ENCODE peak calls at places on chromosomes 13 and 19, in ten cellular contexts. One of them, this sample, is unnamed.

GRCh38 chr13:64332048-64332447 is 2898.1 kb downstream of the PCDH9 start:
- DNase-seq in ascending aorta: no peak
- DNase-seq in choroid plexus epithelial cell: no peak
- DNase-seq in cardiac muscle cell: no peak
- DNase-seq in heart right ventricle: no peak
- DNase-seq in spleen: no peak
- DNase-seq in cardiac fibroblast: no peak
- DNase-seq in stomach: no peak
- DNase-seq in upper lobe of left lung: no peak
- DNase-seq in foreskin fibroblast: no peak
- DNase-seq in this sample: no peak

GRCh38 chr19:3547301-3547731 is 8.3 kb downstream of the TEKTIP1 start:
- DNase-seq in ascending aorta: no peak
- DNase-seq in choroid plexus epithelial cell: no peak
- DNase-seq in cardiac muscle cell: no peak
- DNase-seq in heart right ventricle: no peak
- DNase-seq in spleen: no peak
- DNase-seq in cardiac fibroblast: no peak
- DNase-seq in stomach: no peak
- DNase-seq in upper lobe of left lung: no peak
- DNase-seq in foreskin fibroblast: no peak
- DNase-seq in this sample: no peak

GRCh38 chr13:80603351-80603750 is 262.4 kb upstream of the SPRY2 start:
- DNase-seq in ascending aorta: no peak
- DNase-seq in choroid plexus epithelial cell: no peak
- DNase-seq in cardiac muscle cell: no peak
- DNase-seq in heart right ventricle: no peak
- DNase-seq in spleen: no peak
- DNase-seq in cardiac fibroblast: peak
- DNase-seq in stomach: no peak
- DNase-seq in upper lobe of left lung: no peak
- DNase-seq in foreskin fibroblast: no peak
- DNase-seq in this sample: no peak

GRCh38 chr13:85543144-85543543 is 256.1 kb downstream of the SLITRK6 start:
- DNase-seq in ascending aorta: no peak
- DNase-seq in choroid plexus epithelial cell: peak
- DNase-seq in cardiac muscle cell: no peak
- DNase-seq in heart right ventricle: no peak
- DNase-seq in spleen: no peak
- DNase-seq in cardiac fibroblast: no peak
- DNase-seq in stomach: no peak
- DNase-seq in upper lobe of left lung: no peak
- DNase-seq in foreskin fibroblast: no peak
- DNase-seq in this sample: no peak

GRCh38 chr13:65697843-65698242 is 1532.3 kb downstream of the PCDH9 start:
- DNase-seq in ascending aorta: no peak
- DNase-seq in choroid plexus epithelial cell: no peak
- DNase-seq in cardiac muscle cell: no peak
- DNase-seq in heart right ventricle: no peak
- DNase-seq in spleen: no peak
- DNase-seq in cardiac fibroblast: no peak
- DNase-seq in stomach: no peak
- DNase-seq in upper lobe of left lung: no peak
- DNase-seq in foreskin fibroblast: no peak
- DNase-seq in this sample: no peak

GRCh38 chr19:892243-892996 is 567 bp downstream of the MED16 start:
- DNase-seq in ascending aorta: no peak
- DNase-seq in choroid plexus epithelial cell: peak
- DNase-seq in cardiac muscle cell: no peak
- DNase-seq in heart right ventricle: no peak
- DNase-seq in spleen: no peak
- DNase-seq in cardiac fibroblast: no peak
- DNase-seq in stomach: no peak
- DNase-seq in upper lobe of left lung: no peak
- DNase-seq in foreskin fibroblast: no peak
- DNase-seq in this sample: no peak

GRCh38 chr13:46992383-46992952 is 95.6 kb upstream of the HTR2A start:
- DNase-seq in ascending aorta: no peak
- DNase-seq in choroid plexus epithelial cell: peak
- DNase-seq in cardiac muscle cell: peak
- DNase-seq in heart right ventricle: no peak
- DNase-seq in spleen: no peak
- DNase-seq in cardiac fibroblast: peak
- DNase-seq in stomach: no peak
- DNase-seq in upper lobe of left lung: no peak
- DNase-seq in foreskin fibroblast: no peak
- DNase-seq in this sample: peak

GRCh38 chr19:920051-920857 is 3.1 kb downstream of the KISS1R start:
- DNase-seq in ascending aorta: no peak
- DNase-seq in choroid plexus epithelial cell: no peak
- DNase-seq in cardiac muscle cell: peak
- DNase-seq in heart right ventricle: no peak
- DNase-seq in spleen: peak
- DNase-seq in cardiac fibroblast: no peak
- DNase-seq in stomach: no peak
- DNase-seq in upper lobe of left lung: no peak
- DNase-seq in foreskin fibroblast: no peak
- DNase-seq in this sample: no peak

GRCh38 chr13:53822136-53822535 is 793.5 kb downstream of the OLFM4 start:
- DNase-seq in ascending aorta: no peak
- DNase-seq in choroid plexus epithelial cell: no peak
- DNase-seq in cardiac muscle cell: no peak
- DNase-seq in heart right ventricle: no peak
- DNase-seq in spleen: no peak
- DNase-seq in cardiac fibroblast: no peak
- DNase-seq in stomach: no peak
- DNase-seq in upper lobe of left lung: no peak
- DNase-seq in foreskin fibroblast: no peak
- DNase-seq in this sample: no peak

GRCh38 chr19:35251456-35251855 is 2.7 kb downstream of the LSR start:
- DNase-seq in ascending aorta: no peak
- DNase-seq in choroid plexus epithelial cell: no peak
- DNase-seq in cardiac muscle cell: no peak
- DNase-seq in heart right ventricle: no peak
- DNase-seq in spleen: peak
- DNase-seq in cardiac fibroblast: no peak
- DNase-seq in stomach: no peak
- DNase-seq in upper lobe of left lung: no peak
- DNase-seq in foreskin fibroblast: no peak
- DNase-seq in this sample: no peak

GRCh38 chr19:29675120-29675649 is 9.9 kb downstream of the PLEKHF1 start:
- DNase-seq in ascending aorta: no peak
- DNase-seq in choroid plexus epithelial cell: no peak
- DNase-seq in cardiac muscle cell: no peak
- DNase-seq in heart right ventricle: no peak
- DNase-seq in spleen: peak
- DNase-seq in cardiac fibroblast: no peak
- DNase-seq in stomach: no peak
- DNase-seq in upper lobe of left lung: no peak
- DNase-seq in foreskin fibroblast: no peak
- DNase-seq in this sample: no peak

GRCh38 chr13:33303885-33304284 is 18.3 kb upstream of the STARD13 start:
- DNase-seq in ascending aorta: no peak
- DNase-seq in choroid plexus epithelial cell: peak
- DNase-seq in cardiac muscle cell: no peak
- DNase-seq in heart right ventricle: no peak
- DNase-seq in spleen: no peak
- DNase-seq in cardiac fibroblast: peak
- DNase-seq in stomach: no peak
- DNase-seq in upper lobe of left lung: no peak
- DNase-seq in foreskin fibroblast: no peak
- DNase-seq in this sample: no peak

GRCh38 chr13:26985285-26985878 is 186.2 kb downstream of the USP12 start:
- DNase-seq in ascending aorta: no peak
- DNase-seq in choroid plexus epithelial cell: peak
- DNase-seq in cardiac muscle cell: peak
- DNase-seq in heart right ventricle: peak
- DNase-seq in spleen: no peak
- DNase-seq in cardiac fibroblast: peak
- DNase-seq in stomach: peak
- DNase-seq in upper lobe of left lung: peak
- DNase-seq in foreskin fibroblast: peak
- DNase-seq in this sample: peak

GRCh38 chr19:48102870-48103751 is 7.5 kb downstream of the PLA2G4C start:
- DNase-seq in ascending aorta: no peak
- DNase-seq in choroid plexus epithelial cell: peak
- DNase-seq in cardiac muscle cell: peak
- DNase-seq in heart right ventricle: no peak
- DNase-seq in spleen: no peak
- DNase-seq in cardiac fibroblast: peak
- DNase-seq in stomach: no peak
- DNase-seq in upper lobe of left lung: peak
- DNase-seq in foreskin fibroblast: peak
- DNase-seq in this sample: peak

GRCh38 chr13:44373601-44374347 is at the start of gene SERP2:
- DNase-seq in ascending aorta: no peak
- DNase-seq in choroid plexus epithelial cell: no peak
- DNase-seq in cardiac muscle cell: peak
- DNase-seq in heart right ventricle: peak
- DNase-seq in spleen: no peak
- DNase-seq in cardiac fibroblast: peak
- DNase-seq in stomach: no peak
- DNase-seq in upper lobe of left lung: no peak
- DNase-seq in foreskin fibroblast: no peak
- DNase-seq in this sample: no peak

GRCh38 chr13:100088648-100089601 is at the start of gene PCCA:
- DNase-seq in ascending aorta: peak
- DNase-seq in choroid plexus epithelial cell: peak
- DNase-seq in cardiac muscle cell: peak
- DNase-seq in heart right ventricle: peak
- DNase-seq in spleen: peak
- DNase-seq in cardiac fibroblast: peak
- DNase-seq in stomach: peak
- DNase-seq in upper lobe of left lung: peak
- DNase-seq in foreskin fibroblast: peak
- DNase-seq in this sample: peak
- TF ChIP-seq CTCF in ascending aorta: no peak
- TF ChIP-seq CTCF in choroid plexus epithelial cell: no peak
- TF ChIP-seq CTCF in cardiac muscle cell: no peak
- TF ChIP-seq CTCF in heart right ventricle: no peak
- TF ChIP-seq CTCF in spleen: no peak
- TF ChIP-seq CTCF in cardiac fibroblast: no peak
- TF ChIP-seq CTCF in stomach: no peak
- TF ChIP-seq CTCF in upper lobe of left lung: no peak
- TF ChIP-seq CTCF in foreskin fibroblast: no peak
- TF ChIP-seq CTCF in this sample: no peak

DNA sequence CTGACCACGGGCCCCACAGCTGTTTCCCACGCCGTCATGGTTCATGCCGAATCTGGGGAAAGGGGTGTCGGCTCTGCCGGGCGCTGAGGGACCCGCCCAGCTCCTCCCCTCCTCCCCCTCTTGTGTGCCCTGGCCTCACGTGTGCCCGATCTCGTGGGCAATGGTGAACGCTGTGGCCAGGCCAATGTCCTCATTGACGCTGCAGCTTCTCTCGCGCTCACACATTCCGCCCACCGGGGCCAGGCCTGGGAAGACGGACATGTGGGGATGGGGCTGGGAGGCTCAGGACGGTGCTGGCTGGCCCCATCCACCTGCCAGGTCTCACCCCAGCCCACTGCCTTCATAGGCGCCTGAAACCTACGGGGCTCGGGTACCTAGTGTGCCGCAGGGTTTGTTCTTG is 14.3 kb downstream of the ADAMTS10 start:
- DNase-seq in ascending aorta: no peak
- DNase-seq in choroid plexus epithelial cell: no peak
- DNase-seq in cardiac muscle cell: no peak
- DNase-seq in heart right ventricle: no peak
- DNase-seq in spleen: no peak
- DNase-seq in cardiac fibroblast: no peak
- DNase-seq in stomach: no peak
- DNase-seq in upper lobe of left lung: no peak
- DNase-seq in foreskin fibroblast: no peak
- DNase-seq in this sample: no peak
- H3K4me3 ChIP-seq in ascending aorta: no peak
- H3K4me3 ChIP-seq in choroid plexus epithelial cell: no peak
- H3K4me3 ChIP-seq in cardiac muscle cell: no peak
- H3K4me3 ChIP-seq in heart right ventricle: no peak
- H3K4me3 ChIP-seq in spleen: no peak
- H3K4me3 ChIP-seq in cardiac fibroblast: no peak
- H3K4me3 ChIP-seq in stomach: no peak
- H3K4me3 ChIP-seq in upper lobe of left lung: no peak
- H3K4me3 ChIP-seq in foreskin fibroblast: no peak
- H3K4me3 ChIP-seq in this sample: no peak

DNA sequence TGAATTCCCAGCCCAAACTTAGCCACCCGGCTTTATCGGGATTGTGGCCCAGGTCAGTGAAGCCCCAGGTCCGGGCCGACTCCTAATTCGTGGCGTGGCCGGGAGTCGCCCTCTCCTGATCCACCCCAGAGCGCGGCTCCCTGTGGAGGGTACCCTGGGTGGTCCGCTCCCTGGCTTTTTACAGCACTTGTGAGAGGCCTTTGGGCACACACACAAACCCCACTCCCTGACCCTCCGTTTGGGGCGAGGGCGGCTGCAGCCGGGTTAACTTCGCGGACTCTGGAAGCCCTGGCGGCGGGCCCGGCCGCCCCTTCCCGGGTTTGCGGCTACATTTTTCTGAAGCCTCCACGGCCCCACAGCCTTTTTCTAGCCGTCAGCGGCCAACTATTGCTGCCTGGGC is 56.5 kb downstream of the ZNF568 start:
- DNase-seq in ascending aorta: no peak
- DNase-seq in choroid plexus epithelial cell: no peak
- DNase-seq in cardiac muscle cell: no peak
- DNase-seq in heart right ventricle: no peak
- DNase-seq in spleen: peak
- DNase-seq in cardiac fibroblast: no peak
- DNase-seq in stomach: no peak
- DNase-seq in upper lobe of left lung: no peak
- DNase-seq in foreskin fibroblast: no peak
- DNase-seq in this sample: no peak
- TF ChIP-seq CTCF in ascending aorta: no peak
- TF ChIP-seq CTCF in choroid plexus epithelial cell: no peak
- TF ChIP-seq CTCF in cardiac muscle cell: no peak
- TF ChIP-seq CTCF in heart right ventricle: no peak
- TF ChIP-seq CTCF in spleen: no peak
- TF ChIP-seq CTCF in cardiac fibroblast: no peak
- TF ChIP-seq CTCF in stomach: no peak
- TF ChIP-seq CTCF in upper lobe of left lung: no peak
- TF ChIP-seq CTCF in foreskin fibroblast: no peak
- TF ChIP-seq CTCF in this sample: no peak

DNA sequence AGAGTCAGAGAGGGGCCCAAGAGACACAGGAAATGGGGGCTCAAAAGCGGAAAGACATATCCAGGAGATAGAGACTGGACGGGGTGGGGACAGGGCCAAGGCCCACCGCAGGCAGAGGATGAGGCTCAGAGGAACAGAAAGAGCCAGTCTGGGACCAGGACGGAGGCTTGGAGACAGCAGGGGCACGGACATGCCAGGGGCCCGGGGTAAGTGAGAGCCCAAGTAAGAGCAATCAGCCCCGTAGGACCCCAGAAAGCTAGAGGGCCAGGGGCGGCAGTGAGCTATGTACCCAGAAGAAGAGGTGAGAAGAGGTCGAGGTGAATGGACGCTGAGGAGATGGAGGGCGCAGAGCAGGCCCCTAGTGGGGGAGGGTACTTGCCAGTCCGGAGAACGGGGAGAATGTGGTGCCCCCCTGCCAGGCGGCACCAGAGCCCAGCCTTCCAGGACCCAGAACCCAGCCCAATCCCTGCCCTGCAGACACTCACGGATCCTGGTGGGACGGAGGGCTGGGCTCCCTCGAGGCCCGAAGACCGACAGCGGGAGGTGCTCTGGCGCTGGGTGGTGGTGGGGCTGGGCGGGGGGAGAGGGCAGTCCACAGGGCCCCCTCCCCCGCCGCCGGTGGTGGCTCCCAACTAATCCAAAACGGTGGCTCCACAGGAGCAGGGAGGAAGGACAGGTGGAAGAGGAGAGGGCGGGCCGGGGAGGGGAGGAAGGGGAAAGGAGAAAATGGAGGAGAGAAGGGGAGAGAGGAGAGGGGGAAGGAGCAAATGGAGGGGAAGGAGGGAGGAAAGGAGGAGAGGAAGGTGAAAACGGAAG is 1.0 kb downstream of the GRIK5 start:
- DNase-seq in ascending aorta: no peak
- DNase-seq in choroid plexus epithelial cell: no peak
- DNase-seq in cardiac muscle cell: no peak
- DNase-seq in heart right ventricle: no peak
- DNase-seq in spleen: no peak
- DNase-seq in cardiac fibroblast: no peak
- DNase-seq in stomach: no peak
- DNase-seq in upper lobe of left lung: no peak
- DNase-seq in foreskin fibroblast: no peak
- DNase-seq in this sample: no peak
- H3K4me3 ChIP-seq in ascending aorta: peak
- H3K4me3 ChIP-seq in choroid plexus epithelial cell: no peak
- H3K4me3 ChIP-seq in cardiac muscle cell: peak
- H3K4me3 ChIP-seq in heart right ventricle: no peak
- H3K4me3 ChIP-seq in spleen: peak
- H3K4me3 ChIP-seq in cardiac fibroblast: no peak
- H3K4me3 ChIP-seq in stomach: peak
- H3K4me3 ChIP-seq in upper lobe of left lung: peak
- H3K4me3 ChIP-seq in foreskin fibroblast: no peak
- H3K4me3 ChIP-seq in this sample: no peak